ENCODE peak calls at places on chromosomes 4 and X, in five cellular contexts. I is K562, H is H1, R is HCT116, E is SK-N-SH. N is an unnamed sample.

GRCh38 chr4:24473309-24473721 is 111.0 kb downstream of the DHX15 start:
- DNase-seq in H (no peak), E (peak; percentile 25), I (no peak), R (no peak), N (no peak)

GRCh38 chr4:177001271-177002175 is 208.8 kb upstream of the VEGFC start:
- DNase-seq in R (no peak), E (no peak), I (no peak), H (no peak), N (no peak)

GRCh38 chr4:124757121-124757520 is 44.6 kb upstream of the ANKRD50 start:
- DNase-seq in H (no peak), I (no peak), R (no peak), E (no peak), N (no peak)

GRCh38 chrX:130545796-130546195 is 144.0 kb downstream of the RBMX2 start:
- DNase-seq in H (no peak), E (no peak), I (no peak), R (no peak), N (no peak)

GRCh38 chr4:48924416-48924815 is 17.8 kb upstream of the OCIAD2 start:
- DNase-seq in E (no peak), R (no peak), H (no peak), I (no peak), N (no peak)

GRCh38 chr4:111664546-111664945 is 480.7 kb upstream of the FAM241A start:
- DNase-seq in I (no peak), H (no peak), E (no peak), R (no peak), N (no peak)

GRCh38 chrX:17668929-17669328 is 68.4 kb upstream of the SCML1 start:
- DNase-seq in R (no peak), I (no peak), E (no peak), H (no peak), N (no peak)

GRCh38 chr4:19983072-19983471 is 268.6 kb upstream of the SLIT2 start:
- DNase-seq in I (no peak), R (no peak), E (no peak), H (no peak), N (peak; percentile 22)

GRCh38 chr4:90840828-90841227 is 713.6 kb downstream of the CCSER1 start:
- DNase-seq in R (no peak), E (no peak), I (no peak), H (no peak), N (no peak)

GRCh38 chrX:96752776-96753175 is 68.1 kb downstream of the DIAPH2 start:
- DNase-seq in H (no peak), E (no peak), I (no peak), R (no peak), N (no peak)

GRCh38 chr4:83328486-83328885 is 6.2 kb downstream of the HPSE start:
- DNase-seq in R (no peak), I (peak; percentile 21), H (no peak), E (no peak), N (no peak)

GRCh38 chr4:12595986-12596385 is 888.2 kb downstream of the RAB28 start:
- DNase-seq in E (no peak), I (no peak), R (no peak), H (no peak), N (no peak)

GRCh38 chr4:29046166-29046565 is 1674.0 kb upstream of the PCDH7 start:
- DNase-seq in R (no peak), H (no peak), E (no peak), I (no peak), N (no peak)

GRCh38 chr4:18025263-18025662 is 3.7 kb upstream of the LCORL start:
- DNase-seq in H (no peak), E (no peak), R (no peak), I (no peak), N (no peak)

GRCh38 chrX:118215346-118215745 is 98.7 kb upstream of the KLHL13 start:
- DNase-seq in H (no peak), R (no peak), E (no peak), I (no peak), N (no peak)

GRCh38 chr4:173319696-173320095 is 14.5 kb downstream of the HMGB2 start:
- DNase-seq in I (no peak), R (no peak), E (no peak), H (no peak), N (no peak)

GRCh38 chr4:3721186-3721585 is 45.0 kb upstream of the ADRA2C start:
- DNase-seq in R (no peak), H (no peak), I (no peak), E (no peak), N (no peak)

GRCh38 chr4:111639876-111640275 is 505.4 kb upstream of the FAM241A start:
- DNase-seq in R (no peak), E (no peak), I (no peak), H (no peak), N (no peak)

GRCh38 chrX:39848243-39848642 is 249.5 kb downstream of the BCOR start:
- DNase-seq in H (no peak), R (no peak), E (no peak), I (peak; percentile 37), N (no peak)

GRCh38 chrX:120561634-120562568 is 1.1 kb upstream of the CUL4B start:
- DNase-seq in H (no peak), I (no peak), R (no peak), E (no peak), N (no peak)

GRCh38 chrX:111353810-111354209 is 58.2 kb downstream of the DCX start:
- DNase-seq in I (no peak), E (no peak), H (no peak), R (no peak), N (no peak)

GRCh38 chr4:65416875-65417274 is 253.4 kb downstream of the EPHA5 start:
- DNase-seq in R (no peak), H (no peak), I (no peak), E (no peak), N (no peak)

GRCh38 chr4:166400270-166400894 is 527.3 kb downstream of the TLL1 start:
- DNase-seq in H (no peak), E (no peak), I (no peak), R (no peak), N (no peak)

GRCh38 chr4:9847971-9848764 is 66.7 kb downstream of the DRD5 start:
- DNase-seq in H (no peak), E (no peak), I (no peak), R (no peak), N (no peak)

GRCh38 chrX:9867753-9868152 is 81.5 kb downstream of the SHROOM2 start:
- DNase-seq in E (no peak), R (no peak), H (no peak), I (no peak), N (no peak)

DNA sequence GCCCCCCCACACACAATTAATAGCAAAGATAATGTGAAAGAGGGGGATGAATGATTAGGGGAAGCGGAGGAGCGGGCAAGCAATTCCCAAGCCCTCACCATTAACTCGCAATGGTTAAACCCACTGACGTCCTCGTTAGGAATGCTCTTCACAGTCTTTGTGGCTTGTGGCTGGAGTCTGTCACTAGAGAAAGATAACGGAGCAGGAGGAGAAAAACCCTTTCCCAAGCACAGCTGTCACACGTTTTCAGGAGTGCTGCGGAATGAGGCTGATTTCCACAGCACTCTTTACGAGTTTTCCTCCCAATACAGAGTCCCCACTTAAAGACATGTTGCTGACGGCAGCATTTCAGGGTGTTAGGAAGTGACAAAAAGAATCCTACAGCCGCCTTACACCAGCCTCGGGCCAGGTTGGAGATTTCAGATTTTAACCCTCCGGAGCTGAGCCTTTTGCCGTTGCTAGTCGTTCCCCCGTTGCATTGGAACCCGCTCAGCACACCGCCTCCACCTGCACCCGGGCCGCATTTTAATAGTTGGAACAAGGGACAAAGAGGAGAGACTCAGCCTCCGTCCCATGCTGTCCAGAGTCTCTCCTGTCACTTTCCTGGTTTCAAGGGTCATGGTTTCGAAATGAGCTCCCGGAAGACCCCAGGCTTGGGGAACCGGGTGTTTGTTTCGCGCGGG is 92.2 kb downstream of the GEMIN8 start:
- DNase-seq in R (no peak), H (no peak), E (peak; percentile 44), I (no peak), N (no peak)
- H3K9ac ChIP-seq in R (peak overlapping the region; percentile 27), H (no peak overlapping the region), E (no peak overlapping the region), I (no peak overlapping the region), N (peak overlapping the region; percentile 45)

GRCh38 chr4:6839579-6839978 is 57.1 kb downstream of the KIAA0232 start:
- DNase-seq in H (no peak), R (no peak), E (no peak), I (no peak), N (no peak)
- H3K27ac ChIP-seq in H (no peak overlapping the region), R (no peak overlapping the region), E (no peak overlapping the region), I (peak overlapping the region; percentile 3), N (no peak overlapping the region)

DNA sequence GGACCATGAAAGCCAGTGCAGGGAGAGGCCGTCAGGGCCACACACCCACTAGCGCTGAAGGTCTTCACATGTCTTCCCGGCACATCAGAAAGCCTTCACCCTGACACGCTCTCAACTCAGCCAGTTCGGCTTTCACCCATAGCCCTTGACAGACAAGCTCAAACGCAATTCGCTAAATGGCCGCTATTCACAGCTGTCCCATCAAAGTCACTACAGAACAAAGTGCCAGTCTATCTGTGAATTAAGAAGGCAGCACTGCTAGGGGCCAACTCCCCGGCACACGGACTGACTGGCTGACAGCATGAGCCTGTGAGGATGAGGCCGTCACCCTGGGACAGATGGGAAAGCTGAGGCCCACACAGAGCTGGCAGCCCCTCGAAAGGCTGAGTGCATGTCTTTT is 45.7 kb downstream of the ACOX3 start:
- DNase-seq in E (no peak), H (no peak), R (no peak), I (no peak), N (no peak)
- TF ChIP-seq POLR2AphosphoS5 in E (no peak), H (no peak), R (no peak), I (no peak), N (no peak)

GRCh38 chr4:2061208-2062131 is 2.3 kb downstream of the NAT8L start:
- DNase-seq in R (no peak), E (peak; percentile 42), H (no peak), I (no peak), N (no peak)
- H3K9ac ChIP-seq in R (no peak overlapping the region), E (no peak overlapping the region), H (no peak overlapping the region), I (peak overlapping the region; percentile 28), N (no peak overlapping the region)

N was measured in SK-N-MC.